ENCODE peak calls at places on chromosomes 3 and 15, in seven cellular contexts. F is H9, H is hippocampal formation, X is ovary, E is GM04504, N is GM03348, A is M059J. I is an unnamed sample.

GRCh38 chr3:60594025-60594424 is 657.2 kb downstream of the FHIT start:
- DNase-seq in A (no peak), E (no peak), N (no peak), H (no peak), X (peak), F (no peak), I (no peak)

GRCh38 chr3:156449712-156450574 is 105.0 kb downstream of the SSR3 start:
- DNase-seq in E (no peak), N (peak), F (no peak), H (peak), X (no peak), A (peak), I (no peak)

GRCh38 chr3:177146646-177147045 is 50.6 kb downstream of the TBL1XR1 start:
- DNase-seq in A (no peak), E (peak), H (no peak), X (no peak), N (peak), F (no peak), I (no peak)

GRCh38 chr3:72661115-72661457 is 187.2 kb downstream of the SHQ1 start:
- DNase-seq in X (no peak), H (no peak), N (peak), F (no peak), A (peak), E (peak), I (peak)

GRCh38 chr15:89801471-89802205 is 13.0 kb downstream of the ANPEP start:
- DNase-seq in F (no peak), X (no peak), A (no peak), H (no peak), E (no peak), N (no peak), I (peak)

GRCh38 chr3:186990282-186990681 is 60.0 kb downstream of the ST6GAL1 start:
- DNase-seq in N (no peak), E (no peak), A (no peak), F (no peak), X (no peak), H (no peak), I (no peak)

GRCh38 chr3:153319691-153320552 is 157.9 kb downstream of the RAP2B start:
- DNase-seq in X (no peak), H (no peak), E (no peak), N (no peak), A (no peak), F (no peak), I (no peak)

GRCh38 chr3:48402281-48402732 is 27.6 kb downstream of the PLXNB1 start:
- DNase-seq in H (no peak), X (peak), F (no peak), N (peak), E (peak), A (peak), I (peak)

GRCh38 chr3:124557433-124558232 is 172.6 kb upstream of the UMPS start:
- DNase-seq in H (no peak), A (peak), E (peak), X (no peak), F (no peak), N (peak), I (no peak)

GRCh38 chr3:141000027-141000663 is 51.0 kb upstream of the SPSB4 start:
- DNase-seq in H (peak), F (peak), E (peak), N (peak), A (peak), X (peak), I (peak)

GRCh38 chr3:111729087-111729846 is 129.8 kb upstream of the PHLDB2 start:
- DNase-seq in X (peak), F (no peak), E (peak), H (no peak), A (peak), N (peak), I (no peak)

GRCh38 chr15:68602484-68603240 is 23.9 kb downstream of the CORO2B start:
- DNase-seq in X (no peak), A (no peak), H (peak), N (no peak), F (no peak), E (no peak), I (no peak)

GRCh38 chr3:184145120-184145524 is 10.0 kb downstream of the EIF2B5 start:
- DNase-seq in F (peak), E (no peak), N (peak), H (no peak), X (no peak), A (peak), I (peak)

GRCh38 chr3:101829066-101829830 is 20.1 kb upstream of the NFKBIZ start:
- DNase-seq in N (peak), X (peak), E (no peak), F (no peak), A (peak), H (no peak), I (no peak)

GRCh38 chr3:59839810-59840515 is 790.1 kb upstream of the CFAP20DC start:
- DNase-seq in N (no peak), F (no peak), A (no peak), E (no peak), H (peak), X (no peak), I (no peak)

GRCh38 chr15:55907797-55908196 is 85.6 kb downstream of the NEDD4 start:
- DNase-seq in E (peak), F (no peak), A (peak), H (no peak), X (no peak), N (peak), I (no peak)

GRCh38 chr3:73658227-73658626 is 33.5 kb upstream of the PDZRN3 start:
- DNase-seq in H (no peak), E (no peak), X (no peak), A (no peak), N (no peak), F (no peak), I (no peak)

GRCh38 chr3:141482250-141482937 is 4.4 kb upstream of the RASA2 start:
- DNase-seq in A (peak), N (peak), E (peak), F (no peak), H (no peak), X (no peak), I (no peak)

GRCh38 chr15:96123630-96124187 is 206.8 kb upstream of the NR2F2 start:
- DNase-seq in E (no peak), N (no peak), F (no peak), X (no peak), A (no peak), H (no peak), I (no peak)

GRCh38 chr3:178483704-178484103 is 52.5 kb upstream of the KCNMB2 start:
- DNase-seq in E (no peak), X (no peak), A (no peak), N (peak), H (no peak), F (no peak), I (no peak)

GRCh38 chr15:91924842-91925495 is 71.5 kb downstream of the SLCO3A1 start:
- DNase-seq in E (no peak), H (no peak), X (no peak), A (no peak), F (no peak), N (no peak), I (no peak)

GRCh38 chr3:13518516-13519351 is 30.2 kb upstream of the FBLN2 start:
- DNase-seq in F (no peak), E (no peak), N (peak), A (peak), X (no peak), H (peak), I (peak)

GRCh38 chr3:122942241-122942640 is 85.3 kb downstream of the SEMA5B start:
- DNase-seq in F (no peak), A (no peak), N (no peak), X (no peak), H (no peak), E (no peak), I (no peak)